ENCODE peak calls at places on chromosome 6, in six cellular contexts. W, F, S, K, H and J are unnamed samples. For H3K4me1 and H3K9me3, the result is how much of the 10 kb centered on the place peaks cover.

GRCh38 chr6:99099243-99099642 is 151.5 kb upstream of the FBXL4 start:
- DNase-seq in W (no peak), F (no peak), S (no peak), K (no peak), H (no peak), J (no peak)

GRCh38 chr6:45302832-45303231 is 25.3 kb upstream of the RUNX2 start:
- DNase-seq in W (no peak), F (no peak), S (no peak), K (no peak), H (no peak), J (no peak)

GRCh38 chr6:12815884-12816600 is 99.5 kb downstream of the PHACTR1 start:
- DNase-seq in W (no peak), F (no peak), S (no peak), K (peak), H (no peak), J (no peak)

GRCh38 chr6:166904101-166904746 is 52.1 kb downstream of the RNASET2 start:
- DNase-seq in W (no peak), F (no peak), S (peak), K (peak), H (no peak), J (no peak)

GRCh38 chr6:38306915-38307314 is 332.8 kb downstream of the BTBD9 start:
- DNase-seq in W (no peak), F (no peak), S (no peak), K (no peak), H (no peak), J (no peak)

GRCh38 chr6:250676-251075 is 41.6 kb upstream of the DUSP22 start:
- DNase-seq in W (no peak), F (no peak), S (no peak), K (no peak), H (no peak), J (no peak)

GRCh38 chr6:22079788-22080187 is 217.0 kb downstream of the PRL start:
- DNase-seq in W (no peak), F (no peak), S (no peak), K (peak), H (no peak), J (no peak)

GRCh38 chr6:28402197-28402596 is 2.6 kb upstream of the ZSCAN12 start:
- DNase-seq in W (no peak), F (no peak), S (no peak), K (no peak), H (no peak), J (no peak)

GRCh38 chr6:132060591-132060990 is 109.4 kb upstream of the CCN2 start:
- DNase-seq in W (no peak), F (no peak), S (no peak), K (peak), H (no peak), J (no peak)

GRCh38 chr6:90494067-90494773 is 92.7 kb downstream of the MAP3K7 start:
- DNase-seq in W (peak), F (no peak), S (no peak), K (peak), H (no peak), J (no peak)

GRCh38 chr6:150037526-150038201 is 12.3 kb upstream of the RAET1L start:
- DNase-seq in W (no peak), F (no peak), S (peak), K (no peak), H (no peak), J (no peak)

GRCh38 chr6:52610745-52611355 is 34.0 kb upstream of the TRAM2 start:
- DNase-seq in W (no peak), F (no peak), S (no peak), K (peak), H (no peak), J (no peak)

GRCh38 chr6:44310241-44310640 is 2.9 kb downstream of the AARS2 start:
- DNase-seq in W (no peak), F (no peak), S (no peak), K (no peak), H (no peak), J (no peak)

GRCh38 chr6:13455604-13456003 is 31.8 kb downstream of the GFOD1 start:
- DNase-seq in W (no peak), F (no peak), S (no peak), K (no peak), H (no peak), J (no peak)

GRCh38 chr6:85255661-85256060 is 194.2 kb upstream of the NT5E start:
- DNase-seq in W (no peak), F (no peak), S (no peak), K (no peak), H (no peak), J (no peak)

GRCh38 chr6:43129434-43130194 is 41.5 kb upstream of the SRF start:
- DNase-seq in W (peak), F (no peak), S (peak), K (peak), H (no peak), J (no peak)

GRCh38 chr6:147222160-147222838 is 18.1 kb downstream of the STXBP5 start:
- DNase-seq in W (no peak), F (no peak), S (peak), K (peak), H (no peak), J (no peak)

GRCh38 chr6:130324657-130325056 is 41.2 kb upstream of the TMEM200A start:
- DNase-seq in W (no peak), F (no peak), S (no peak), K (peak), H (no peak), J (no peak)

GRCh38 chr6:85191656-85192055 is 258.2 kb upstream of the NT5E start:
- DNase-seq in W (no peak), F (no peak), S (no peak), K (peak), H (no peak), J (no peak)

GRCh38 chr6:33168624-33169023 is 23.6 kb downstream of the COL11A2 start:
- DNase-seq in W (no peak), F (no peak), S (no peak), K (no peak), H (no peak), J (no peak)

GRCh38 chr6:128209771-128210170 is 308.9 kb upstream of the THEMIS start:
- DNase-seq in W (no peak), F (no peak), S (peak), K (peak), H (no peak), J (no peak)

GRCh38 chr6:22765015-22765414 is 195.6 kb downstream of the HDGFL1 start:
- DNase-seq in W (no peak), F (no peak), S (no peak), K (peak), H (no peak), J (no peak)

GRCh38 chr6:32254761-32255211 is 30.9 kb upstream of the NOTCH4 start:
- DNase-seq in W (peak), F (no peak), S (no peak), K (no peak), H (peak), J (no peak)

GRCh38 chr6:131808460-131809269 is 845 bp downstream of the ENPP1 start:
- DNase-seq in W (no peak), F (no peak), S (no peak), K (no peak), H (no peak), J (no peak)

GRCh38 chr6:111600588-111601440 is 4.9 kb downstream of the TRAF3IP2 start:
- DNase-seq in W (no peak), F (no peak), S (no peak), K (peak), H (peak), J (no peak)

GRCh38 chr6:53579338-53579737 is 34.4 kb upstream of the GCLC start:
- DNase-seq in W (no peak), F (no peak), S (no peak), K (no peak), H (no peak), J (no peak)

GRCh38 chr6:39153766-39154397 is 38.9 kb upstream of the SAYSD1 start:
- DNase-seq in W (no peak), F (no peak), S (no peak), K (no peak), H (no peak), J (no peak)

GRCh38 chr6:112193535-112194051 is 60.8 kb downstream of the LAMA4 start:
- DNase-seq in W (no peak), F (no peak), S (no peak), K (no peak), H (no peak), J (no peak)

GRCh38 chr6:393391-394221 is 2.1 kb downstream of the IRF4 start:
- DNase-seq in W (no peak), F (no peak), S (peak), K (no peak), H (no peak), J (peak)

GRCh38 chr6:39844866-39845265 is 52.7 kb downstream of the DAAM2 start:
- DNase-seq in W (no peak), F (no peak), S (no peak), K (no peak), H (no peak), J (no peak)

GRCh38 chr6:10410214-10410873 is 4.5 kb downstream of the TFAP2A start:
- DNase-seq in W (no peak), F (no peak), S (no peak), K (no peak), H (no peak), J (no peak)

GRCh38 chr6:73523434-73524123 is 2.7 kb upstream of the EEF1A1 start:
- DNase-seq in W (peak), F (peak), S (no peak), K (peak), H (peak), J (peak)

GRCh38 chr6:19410477-19410876 is 426.7 kb upstream of the ID4 start:
- DNase-seq in W (peak), F (no peak), S (no peak), K (peak), H (peak), J (no peak)

GRCh38 chr6:138421608-138422007 is 17.6 kb downstream of the HEBP2 start:
- DNase-seq in W (no peak), F (no peak), S (no peak), K (no peak), H (no peak), J (no peak)

GRCh38 chr6:111076024-111076680 is 11.2 kb upstream of the SLC16A10 start:
- DNase-seq in W (no peak), F (no peak), S (no peak), K (peak), H (no peak), J (no peak)

GRCh38 chr6:104566411-104566810 is 293.3 kb downstream of the HACE1 start:
- DNase-seq in W (no peak), F (no peak), S (no peak), K (peak), H (no peak), J (no peak)

DNA sequence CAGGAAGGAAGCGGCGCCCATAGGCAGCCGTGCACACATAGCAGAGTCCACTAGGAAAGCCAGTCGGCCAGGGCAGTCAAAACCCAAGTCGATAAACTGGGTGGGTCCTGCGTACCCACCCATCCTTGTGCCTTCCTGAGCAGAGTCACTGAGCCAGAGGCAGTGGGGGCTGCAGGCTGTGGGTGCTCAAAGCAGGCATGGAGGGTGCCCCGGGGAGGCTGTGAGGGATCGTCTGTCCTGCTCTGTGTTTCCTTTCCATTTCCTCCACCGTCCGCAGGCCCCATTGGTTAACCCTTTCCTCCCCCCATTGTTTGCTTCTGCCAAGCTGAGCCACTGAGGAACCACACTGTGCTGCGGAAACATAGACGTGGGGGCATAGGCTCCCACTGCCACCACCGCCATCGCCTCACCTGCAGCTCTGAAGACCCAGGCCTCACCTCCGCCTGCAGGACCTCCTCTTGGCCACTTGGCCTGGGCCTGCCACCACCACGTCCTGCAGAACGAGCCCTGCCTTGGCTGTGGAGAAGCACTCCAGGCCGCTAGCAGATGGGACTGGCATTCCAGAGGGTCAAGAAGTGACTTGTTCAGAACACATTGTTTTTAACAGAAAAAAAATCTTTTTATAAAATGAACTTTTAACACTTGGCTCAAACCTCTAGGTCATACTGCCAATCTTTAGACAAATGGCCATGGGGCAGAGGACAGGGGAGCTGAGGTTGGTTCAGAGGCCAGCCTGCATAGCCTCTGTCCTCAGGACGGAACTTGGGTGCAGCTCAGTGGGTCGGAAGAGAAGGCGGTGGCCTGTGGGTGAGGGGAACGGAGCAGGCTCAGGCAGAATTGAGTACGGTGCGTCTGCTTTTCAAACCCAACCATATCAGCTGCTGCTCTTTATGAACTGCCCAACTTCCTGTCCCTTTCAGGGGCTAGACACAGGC is 52.6 kb downstream of the TCP11 start:
- DNase-seq in W (no peak), F (no peak), S (no peak), K (no peak), H (no peak), J (peak)
- H3K4me1 ChIP-seq in W (under half), F (under half), S (under half), K (under half), H (under half), J (under half)

GRCh38 chr6:137181876-137182653 is 8.6 kb upstream of the IL22RA2 start:
- DNase-seq in W (no peak), F (no peak), S (no peak), K (no peak), H (no peak), J (no peak)
- H3K9me3 ChIP-seq in W (under half), F (under half), S (under half), K (under half), H (under half), J (under half)

GRCh38 chr6:56725257-56725656 is 82.6 kb upstream of the DST start:
- DNase-seq in W (no peak), F (no peak), S (no peak), K (peak), H (no peak), J (no peak)
- H3K27ac ChIP-seq in W (no peak), F (peak), S (peak), K (no peak), H (no peak), J (no peak)

GRCh38 chr6:25002326-25003066 is 66.7 kb upstream of the RIPOR2 start:
- DNase-seq in W (no peak), F (no peak), S (no peak), K (no peak), H (peak), J (no peak)
- H3K4me1 ChIP-seq in W (under half), F (under half), S (under half), K (under half), H (under half), J (under half)